ENCODE peak calls at places on chromosomes 2 and 18, in six cellular contexts. Q is thoracic aorta, B is ovary, X is brain microvascular endothelial cell, R is astrocyte of the spinal cord, A is fibroblast of mammary gland. I is an unnamed sample.

GRCh38 chr2:18623782-18624181 is 34.4 kb upstream of the NT5C1B start:
- DNase-seq in B (no peak), A (peak), R (peak), Q (no peak), X (peak), I (peak)

GRCh38 chr2:193695367-193695766 is 1500.6 kb upstream of the TMEFF2 start:
- DNase-seq in X (peak), R (peak), B (no peak), Q (no peak), A (peak), I (peak)

GRCh38 chr18:7454429-7454828 is 112.7 kb upstream of the PTPRM start:
- DNase-seq in B (no peak), R (no peak), Q (no peak), X (no peak), A (no peak), I (no peak)

GRCh38 chr2:44934962-44935853 is 6.3 kb upstream of the SIX3 start:
- DNase-seq in A (no peak), B (no peak), X (no peak), R (no peak), Q (no peak), I (no peak)

GRCh38 chr18:77068321-77068841 is 64.2 kb downstream of the MBP start:
- DNase-seq in Q (no peak), B (no peak), R (peak), X (no peak), A (peak), I (peak)

GRCh38 chr18:51541230-51541629 is 343.7 kb upstream of the MEX3C start:
- DNase-seq in Q (no peak), A (no peak), B (no peak), R (no peak), X (no peak), I (no peak)

GRCh38 chr2:49165662-49166061 is 11.3 kb upstream of the FSHR start:
- DNase-seq in Q (no peak), B (no peak), A (no peak), R (no peak), X (no peak), I (no peak)

GRCh38 chr2:234357666-234358065 is 139.2 kb downstream of the ARL4C start:
- DNase-seq in R (no peak), A (no peak), B (no peak), Q (no peak), X (no peak), I (no peak)

GRCh38 chr18:2139676-2140075 is 431.6 kb downstream of the METTL4 start:
- DNase-seq in B (no peak), R (peak), Q (no peak), X (no peak), A (peak), I (peak)

GRCh38 chr2:26887142-26887541 is 39.2 kb downstream of the DPYSL5 start:
- DNase-seq in Q (no peak), R (no peak), A (no peak), B (no peak), X (no peak), I (no peak)

GRCh38 chr2:203880557-203881125 is 13.1 kb downstream of the CTLA4 start:
- DNase-seq in R (no peak), A (no peak), X (no peak), Q (no peak), B (no peak), I (no peak)

DNA sequence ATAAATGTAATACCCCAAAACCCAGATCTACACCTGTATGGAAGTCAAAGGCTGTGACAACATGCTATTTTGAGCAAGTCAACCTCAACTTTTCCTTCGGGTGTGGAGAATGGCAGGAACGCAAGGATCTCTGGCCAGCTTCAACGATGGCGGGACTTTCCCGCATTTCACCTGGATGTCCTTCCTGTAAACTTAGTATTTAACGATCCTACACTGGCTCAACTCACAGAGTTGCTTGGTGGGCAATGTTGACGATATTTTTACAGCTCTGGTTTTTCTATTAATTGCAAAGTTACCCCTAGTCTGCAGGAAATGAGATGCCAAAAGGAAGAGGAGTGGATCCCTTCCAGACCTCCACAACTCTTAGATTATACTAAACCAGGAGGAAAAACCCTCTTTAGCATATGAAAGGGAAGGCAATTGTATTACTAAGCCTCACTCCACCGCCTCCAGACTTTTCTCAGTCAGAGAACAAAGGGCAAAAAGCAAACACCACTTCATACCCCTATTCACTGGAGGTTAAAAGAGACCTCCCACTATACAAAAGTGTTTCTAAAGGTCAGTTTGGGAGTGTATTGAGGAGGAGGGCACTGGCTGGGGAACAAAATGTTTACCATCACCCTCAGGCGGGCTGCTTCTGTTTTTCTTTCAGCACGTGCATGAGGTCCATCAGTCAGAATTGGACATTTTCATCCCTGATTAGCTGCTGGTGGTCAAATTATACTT is 56.5 kb upstream of the ACVR1 start:
- DNase-seq in B (no peak), Q (no peak), R (no peak), X (no peak), A (no peak), I (no peak)
- H3K4me3 ChIP-seq in B (no peak), Q (no peak), R (no peak), X (no peak), A (no peak), I (no peak)

GRCh38 chr2:73264783-73265182 is 19.5 kb downstream of the FBXO41 start:
- DNase-seq in X (no peak), R (no peak), B (no peak), A (no peak), Q (no peak), I (no peak)
- TF ChIP-seq CTCF in X (no peak), R (no peak), B (no peak), A (no peak), Q (no peak), I (no peak)

GRCh38 chr2:207816546-207816945 is 46.8 kb upstream of the FZD5 start:
- DNase-seq in X (no peak), Q (no peak), R (no peak), A (no peak), B (no peak), I (no peak)

GRCh38 chr2:207819021-207819687 is 49.4 kb upstream of the FZD5 start:
- DNase-seq in X (no peak), Q (no peak), A (no peak), R (no peak), B (no peak), I (no peak)

GRCh38 chr2:207823865-207824264 is 54.2 kb upstream of the FZD5 start:
- DNase-seq in Q (no peak), X (no peak), R (no peak), A (no peak), B (no peak), I (no peak)

GRCh38 chr2:207815254-207815653 is 45.5 kb upstream of the FZD5 start:
- DNase-seq in Q (no peak), B (no peak), R (no peak), A (no peak), X (no peak), I (no peak)

DNA sequence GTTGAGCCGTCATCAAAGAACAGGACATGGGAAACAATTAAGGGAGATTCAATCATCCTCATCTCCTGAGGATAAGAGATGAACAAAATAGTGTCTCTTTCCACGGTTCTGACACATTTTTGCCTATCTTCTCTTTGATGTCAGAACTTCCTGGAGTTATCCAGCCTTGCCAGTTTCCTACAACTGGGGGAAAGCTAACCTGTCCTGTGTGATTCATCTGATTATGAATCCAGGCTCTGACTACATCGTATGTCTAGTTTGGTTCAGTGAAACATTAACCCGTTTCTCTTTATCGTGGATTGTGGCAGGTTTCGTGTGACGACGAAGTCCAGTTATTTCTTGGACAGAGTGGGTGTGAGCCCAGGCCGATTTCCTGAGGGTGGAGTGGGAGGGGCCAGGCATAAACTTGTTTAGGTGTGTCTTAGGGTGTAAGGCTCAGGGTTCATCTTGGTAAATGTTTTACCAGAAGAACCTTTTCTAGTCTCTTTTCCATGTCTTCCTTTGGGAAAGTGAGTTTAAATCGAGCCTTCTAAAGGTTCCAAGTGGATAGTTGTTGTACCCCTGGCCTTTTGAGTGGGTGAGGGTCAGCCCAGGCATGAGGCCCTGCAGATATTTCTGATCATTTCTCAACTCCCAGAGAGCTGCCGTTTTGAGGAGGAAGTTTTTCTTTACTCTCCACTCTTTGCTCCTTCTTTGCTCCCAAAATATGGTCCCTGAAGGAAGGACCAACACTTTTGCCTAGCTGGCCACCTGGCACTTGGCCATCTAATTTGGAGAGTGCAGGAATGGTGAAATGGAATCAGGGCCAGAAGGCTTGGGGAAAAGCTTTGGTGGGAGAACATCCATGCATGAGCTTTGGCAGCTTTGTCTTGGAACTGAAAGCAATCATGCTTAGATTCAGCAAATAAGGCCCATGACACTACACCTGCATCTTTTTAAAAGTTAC is 50.4 kb upstream of the FZD5 start:
- DNase-seq in R (no peak), Q (no peak), A (no peak), X (no peak), B (peak), I (no peak)
- H3K4me3 ChIP-seq in R (no peak), Q (no peak), A (no peak), X (no peak), B (no peak), I (no peak)

GRCh38 chr18:22560283-22560627 is 142.5 kb upstream of the CTAGE1 start:
- DNase-seq in X (no peak), A (no peak), B (no peak), Q (no peak), R (no peak), I (no peak)

GRCh38 chr18:22558945-22559385 is 141.2 kb upstream of the CTAGE1 start:
- DNase-seq in R (peak), A (peak), B (peak), X (peak), Q (peak), I (peak)

GRCh38 chr18:22560797-22561196 is 143.1 kb upstream of the CTAGE1 start:
- DNase-seq in B (no peak), R (no peak), A (no peak), Q (no peak), X (no peak), I (no peak)

GRCh38 chr18:22557160-22557941 is 139.6 kb upstream of the CTAGE1 start:
- DNase-seq in B (no peak), X (no peak), A (no peak), R (no peak), Q (no peak), I (peak)

DNA sequence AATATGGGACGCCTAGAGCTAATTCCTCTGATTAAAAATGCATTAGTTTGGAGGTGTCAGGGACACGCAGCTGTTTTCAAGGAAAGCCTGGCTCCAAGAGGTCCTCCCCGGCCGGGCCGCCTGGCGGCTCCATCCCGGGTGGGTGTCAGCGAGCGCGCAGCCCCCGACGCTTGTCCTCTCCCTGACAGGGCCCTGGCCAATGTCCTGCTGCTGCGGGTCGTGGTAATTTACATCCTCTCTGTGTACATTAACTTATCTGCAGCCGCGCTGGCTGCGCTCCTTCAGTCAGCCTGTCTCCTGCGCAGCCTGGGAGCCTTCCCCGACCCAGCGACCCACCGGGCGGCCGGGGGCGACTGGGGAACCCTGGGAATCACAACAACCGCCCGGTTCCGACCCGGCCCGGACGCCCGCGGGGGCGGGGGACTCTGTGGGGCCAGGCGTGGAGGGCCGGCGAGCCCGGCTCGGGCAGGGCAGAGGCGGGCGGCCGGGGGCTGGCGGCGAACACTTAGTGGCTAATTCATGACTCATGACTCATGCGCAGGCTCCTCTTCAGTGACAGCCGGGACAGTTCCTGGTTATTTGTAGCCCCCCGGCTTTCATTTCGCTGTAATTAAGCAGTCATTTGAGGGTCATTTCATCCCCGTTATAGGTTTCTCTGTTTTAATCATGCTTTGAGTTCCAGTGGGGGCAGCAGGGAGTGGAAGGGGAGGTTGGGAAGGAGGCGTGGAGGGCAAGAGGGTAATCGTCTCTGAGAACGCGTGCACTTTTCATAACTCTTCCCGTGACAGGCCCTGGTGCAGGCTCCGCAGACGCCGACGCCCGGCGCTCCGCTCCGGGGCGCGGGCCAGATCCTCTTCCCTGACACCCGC is 141.9 kb upstream of the CTAGE1 start:
- DNase-seq in B (peak), R (peak), A (peak), Q (no peak), X (peak), I (peak)
- TF ChIP-seq CTCF in B (peak), R (peak), A (peak), Q (peak), X (peak), I (peak)

GRCh38 chr2:128314348-128315121 is 4.1 kb downstream of the HS6ST1 start:
- DNase-seq in A (no peak), B (no peak), Q (no peak), R (no peak), X (no peak), I (no peak)
- H3K4me3 ChIP-seq in A (no peak), B (no peak), Q (no peak), R (no peak), X (no peak), I (peak)

DNA sequence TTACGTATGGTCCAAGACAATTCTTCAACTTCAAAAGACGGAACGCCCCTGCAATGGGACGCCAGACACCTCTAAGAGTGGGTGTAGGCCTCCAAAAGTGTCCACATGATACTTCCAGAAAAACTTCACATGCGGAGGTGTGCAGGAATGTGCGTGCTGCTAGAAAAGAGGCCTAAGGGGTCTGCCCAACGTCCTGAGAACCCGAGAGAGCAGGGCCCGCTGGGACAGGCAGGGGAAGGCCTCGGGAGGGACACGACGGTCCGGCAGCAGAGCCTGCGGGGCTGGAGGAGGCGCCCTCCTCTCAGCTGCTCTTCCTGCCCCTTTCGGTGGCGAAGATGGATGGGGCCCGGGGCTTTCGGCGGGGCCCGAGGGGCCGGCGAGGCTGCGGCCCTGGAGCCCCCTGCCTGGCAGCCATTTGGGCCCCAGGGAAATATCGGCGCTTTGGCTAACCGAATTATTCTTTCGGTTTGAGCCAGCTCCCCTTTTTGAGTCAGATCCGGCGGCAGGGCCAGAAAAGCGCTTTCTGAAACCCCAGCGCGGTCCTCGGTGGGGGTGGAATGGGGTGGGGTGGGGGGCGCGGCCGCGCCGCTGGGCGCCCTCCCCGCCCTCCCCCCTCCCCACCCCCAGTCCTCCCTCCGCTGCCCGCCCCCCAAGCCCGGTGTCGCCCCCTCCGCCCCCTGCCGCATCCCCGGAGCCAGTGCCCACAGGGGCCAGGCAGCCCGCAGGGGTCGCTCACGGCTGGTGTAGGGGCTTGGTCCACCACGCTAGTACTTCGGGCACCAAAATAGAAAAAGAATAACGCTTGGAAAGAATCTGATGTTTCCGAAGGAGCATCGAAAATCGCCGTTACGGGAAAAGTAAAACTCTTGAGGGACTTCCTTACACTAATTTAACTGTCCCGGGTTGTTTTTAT is 9.2 kb upstream of the ARID5A start:
- DNase-seq in X (no peak), R (no peak), Q (no peak), A (no peak), B (peak), I (peak)
- TF ChIP-seq CTCF in X (peak), R (peak), Q (peak), A (no peak), B (no peak), I (peak)